ENCODE peak calls at places on chromosomes 7 and 10, in eight cellular contexts. G is GM23338, R is esophagus squamous epithelium, T is stomach, I is Caco-2, E is right cardiac atrium, S is NT2/D1, N is uterus. W is an unnamed sample. For H3K4me1, the result is how much of the 10 kb centered on the place peaks cover.

GRCh38 chr10:30759423-30759822 is 129.9 kb upstream of the LYZL2 start:
- DNase-seq in G (no peak), R (no peak), T (no peak), I (no peak), E (no peak), S (no peak), N (no peak), W (no peak)

GRCh38 chr10:52455095-52455494 is 141.0 kb downstream of the DKK1 start:
- DNase-seq in G (no peak), R (no peak), T (no peak), I (peak), E (no peak), S (no peak), N (no peak), W (no peak)

GRCh38 chr7:36037121-36037662 is 115.9 kb upstream of the EEPD1 start:
- DNase-seq in G (peak), R (no peak), T (peak), I (no peak), E (peak), S (no peak), N (peak), W (peak)

GRCh38 chr10:3720228-3721019 is 64.6 kb downstream of the KLF6 start:
- DNase-seq in G (no peak), R (no peak), T (no peak), I (no peak), E (peak), S (no peak), N (no peak), W (peak)

GRCh38 chr10:482848-483247 is 206.6 kb downstream of the DIP2C start:
- DNase-seq in G (no peak), R (no peak), T (no peak), I (no peak), E (no peak), S (no peak), N (no peak), W (no peak)

GRCh38 chr10:99888623-99889022 is 106.2 kb downstream of the ABCC2 start:
- DNase-seq in G (no peak), R (no peak), T (no peak), I (no peak), E (no peak), S (no peak), N (no peak), W (no peak)

GRCh38 chr10:31401287-31401686 is 82.3 kb downstream of the ZEB1 start:
- DNase-seq in G (no peak), R (no peak), T (no peak), I (no peak), E (no peak), S (no peak), N (no peak), W (peak)

GRCh38 chr7:158825628-158826289 is 3.5 kb downstream of the ESYT2 start:
- DNase-seq in G (no peak), R (no peak), T (no peak), I (no peak), E (no peak), S (no peak), N (no peak), W (no peak)

GRCh38 chr7:140230862-140231778 is 54.3 kb upstream of the KDM7A start:
- DNase-seq in G (peak), R (no peak), T (peak), I (peak), E (peak), S (peak), N (peak), W (no peak)

GRCh38 chr10:124065382-124066155 is 27.8 kb downstream of the CHST15 start:
- DNase-seq in G (peak), R (no peak), T (no peak), I (peak), E (no peak), S (no peak), N (no peak), W (no peak)
- H3K4me1 ChIP-seq in G (under half), R (under half), T (under half), I (under half), E (under half), S (under half), N (under half), W (under half)

DNA sequence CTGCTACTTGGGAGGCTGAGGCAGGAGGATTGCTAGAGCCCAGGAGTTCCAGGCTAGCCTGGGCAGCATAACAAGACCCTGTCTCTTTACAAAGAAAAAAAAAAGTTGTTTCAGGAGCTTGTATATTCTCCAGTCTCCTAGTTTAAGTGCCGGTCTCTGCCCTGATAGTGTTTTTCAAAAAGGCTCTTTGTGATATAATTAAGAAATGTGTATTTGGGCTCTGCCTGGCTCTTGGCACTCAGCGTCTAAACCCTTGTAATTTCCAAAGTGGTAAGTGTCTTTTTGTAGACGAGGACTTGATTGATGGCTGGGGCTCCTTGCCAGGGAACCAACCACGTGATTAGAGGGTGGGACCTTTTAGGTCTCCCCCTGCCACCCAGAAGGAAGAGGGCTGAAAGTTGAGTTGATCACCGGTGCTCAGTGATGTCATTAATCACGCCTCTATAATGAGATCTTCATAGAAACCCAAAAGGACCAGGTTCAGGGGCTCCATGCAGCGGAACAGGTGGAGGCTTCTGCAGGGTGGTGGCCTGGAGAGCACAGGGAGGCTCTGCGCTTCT is 4.4 kb downstream of the EIF3B start:
- DNase-seq in G (no peak), R (no peak), T (no peak), I (no peak), E (no peak), S (no peak), N (no peak), W (no peak)
- H3K4me1 ChIP-seq in G (under half), R (under half), T (under half), I (under half), E (under half), S (under half), N (under half), W (under half)

DNA sequence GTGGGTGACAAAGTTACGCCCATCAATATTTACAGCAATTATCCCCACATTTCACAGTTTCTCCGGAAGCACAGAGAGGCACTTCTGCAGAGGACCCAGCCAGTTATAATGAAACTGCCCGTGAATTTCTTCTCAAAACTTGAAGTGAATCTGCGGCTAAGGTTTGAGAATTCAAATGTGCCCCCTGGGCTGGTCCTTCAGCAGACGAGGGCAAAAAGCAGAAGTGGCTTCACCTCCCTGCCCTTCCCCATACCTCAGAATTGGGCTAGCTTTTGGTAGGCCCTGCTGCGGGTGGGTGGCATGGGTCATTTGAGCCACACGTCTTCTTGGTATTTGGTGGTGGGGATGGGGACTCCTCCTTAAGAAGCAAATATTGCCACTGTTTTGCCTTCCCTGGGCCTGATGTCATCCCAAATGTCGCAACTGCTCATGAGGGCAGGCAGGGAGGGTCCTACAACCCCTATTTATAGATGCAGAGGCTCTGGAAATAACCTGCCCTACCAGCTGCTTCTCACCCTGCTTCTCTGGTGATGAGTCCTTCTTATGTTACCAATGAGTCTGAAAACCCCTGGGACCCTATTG is 16.6 kb upstream of the WDFY4 start:
- DNase-seq in G (no peak), R (no peak), T (no peak), I (no peak), E (no peak), S (no peak), N (no peak), W (no peak)
- H3K4me1 ChIP-seq in G (under half), R (under half), T (under half), I (under half), E (under half), S (under half), N (under half), W (under half)

GRCh38 chr7:46649896-46650295 is 728.8 kb upstream of the IGFBP3 start:
- DNase-seq in G (no peak), R (no peak), T (no peak), I (no peak), E (no peak), S (no peak), N (no peak), W (no peak)

GRCh38 chr7:46652317-46652716 is 731.2 kb upstream of the IGFBP3 start:
- DNase-seq in G (no peak), R (no peak), T (no peak), I (no peak), E (no peak), S (no peak), N (no peak), W (no peak)

GRCh38 chr7:46653848-46654247 is 732.8 kb upstream of the IGFBP3 start:
- DNase-seq in G (no peak), R (no peak), T (no peak), I (no peak), E (no peak), S (no peak), N (no peak), W (no peak)

GRCh38 chr7:46651070-46651469 is 730.0 kb upstream of the IGFBP3 start:
- DNase-seq in G (peak), R (no peak), T (peak), I (peak), E (no peak), S (no peak), N (no peak), W (no peak)

DNA sequence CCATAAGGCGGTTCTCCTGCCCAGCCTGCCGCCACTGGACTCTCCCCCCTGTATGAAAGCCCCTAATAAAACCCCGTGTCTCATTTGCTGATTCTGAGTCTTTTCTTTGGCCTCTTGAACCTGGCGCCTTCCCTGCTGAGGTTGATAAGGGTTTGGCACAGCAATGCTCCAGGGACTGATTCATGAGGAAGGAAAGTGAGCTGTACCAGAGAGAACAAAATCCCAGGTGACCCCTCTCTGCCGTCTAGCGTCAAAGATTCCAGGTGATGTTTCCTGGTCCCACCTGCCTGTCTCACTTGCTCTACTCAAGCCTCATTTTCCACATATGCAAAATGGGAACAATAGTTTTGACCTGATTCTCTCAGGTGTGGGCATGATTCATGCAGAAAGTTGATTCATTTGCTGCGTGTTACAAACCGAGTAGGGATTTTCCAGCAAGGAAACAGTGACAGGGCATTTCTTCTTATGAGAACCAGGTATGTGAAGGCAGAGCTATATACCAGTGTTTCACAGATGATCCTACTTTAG is 730.6 kb upstream of the IGFBP3 start:
- DNase-seq in G (no peak), R (no peak), T (peak), I (no peak), E (no peak), S (no peak), N (no peak), W (no peak)
- H3K4me1 ChIP-seq in G (under half), R (under half), T (under half), I (under half), E (under half), S (under half), N (under half), W (under half)

GRCh38 chr10:77160679-77161078 is 476.9 kb downstream of the KCNMA1 start:
- DNase-seq in G (no peak), R (no peak), T (no peak), I (no peak), E (no peak), S (no peak), N (no peak), W (no peak)

GRCh38 chr10:77165445-77166316 is 471.9 kb downstream of the KCNMA1 start:
- DNase-seq in G (peak), R (no peak), T (peak), I (peak), E (no peak), S (peak), N (peak), W (peak)

GRCh38 chr10:77164616-77165311 is 472.8 kb downstream of the KCNMA1 start:
- DNase-seq in G (no peak), R (no peak), T (no peak), I (no peak), E (no peak), S (no peak), N (no peak), W (no peak)

GRCh38 chr10:77163670-77164348 is 473.8 kb downstream of the KCNMA1 start:
- DNase-seq in G (no peak), R (no peak), T (no peak), I (peak), E (no peak), S (no peak), N (peak), W (peak)

DNA sequence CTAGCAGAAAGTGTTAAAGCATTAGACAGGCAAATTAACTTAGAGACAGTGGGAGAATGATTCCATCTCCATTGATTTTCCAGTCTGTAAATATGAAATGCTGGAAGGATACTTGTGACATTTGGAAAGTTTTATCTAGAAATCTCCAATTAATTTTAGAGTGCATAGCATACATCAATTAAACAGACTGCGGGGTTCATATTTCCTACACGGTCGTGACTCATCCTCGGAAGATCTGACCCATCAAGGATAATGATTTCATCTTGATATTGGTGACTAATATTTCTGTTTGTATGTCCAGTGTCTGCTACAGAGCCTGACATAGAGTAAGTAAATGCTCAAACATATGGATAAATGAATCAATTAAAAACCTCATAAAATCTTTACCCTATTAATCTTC is 474.9 kb downstream of the KCNMA1 start:
- DNase-seq in G (no peak), R (no peak), T (no peak), I (no peak), E (no peak), S (no peak), N (no peak), W (no peak)
- H3K4me1 ChIP-seq in G (under half), R (under half), T (under half), I (under half), E (under half), S (under half), N (under half), W (under half)

GRCh38 chr7:116465125-116465524 is 34.4 kb upstream of the CAV2 start:
- DNase-seq in G (peak), R (no peak), T (no peak), I (no peak), E (no peak), S (no peak), N (no peak), W (no peak)
- H3K4me1 ChIP-seq in G (under half), R (under half), T (under half), I (under half), E (under half), S (under half), N (under half), W (under half)

GRCh38 chr7:120993011-120993574 is 4.6 kb downstream of the CPED1 start:
- DNase-seq in G (no peak), R (no peak), T (no peak), I (no peak), E (no peak), S (no peak), N (no peak), W (no peak)

GRCh38 chr7:120991133-120991532 is 2.6 kb downstream of the CPED1 start:
- DNase-seq in G (no peak), R (no peak), T (no peak), I (no peak), E (no peak), S (no peak), N (no peak), W (no peak)

GRCh38 chr7:120992272-120993010 is 3.9 kb downstream of the CPED1 start:
- DNase-seq in G (no peak), R (no peak), T (no peak), I (no peak), E (no peak), S (no peak), N (no peak), W (no peak)

GRCh38 chr7:120990468-120991118 is 2.1 kb downstream of the CPED1 start:
- DNase-seq in G (no peak), R (no peak), T (no peak), I (no peak), E (no peak), S (no peak), N (no peak), W (no peak)

DNA sequence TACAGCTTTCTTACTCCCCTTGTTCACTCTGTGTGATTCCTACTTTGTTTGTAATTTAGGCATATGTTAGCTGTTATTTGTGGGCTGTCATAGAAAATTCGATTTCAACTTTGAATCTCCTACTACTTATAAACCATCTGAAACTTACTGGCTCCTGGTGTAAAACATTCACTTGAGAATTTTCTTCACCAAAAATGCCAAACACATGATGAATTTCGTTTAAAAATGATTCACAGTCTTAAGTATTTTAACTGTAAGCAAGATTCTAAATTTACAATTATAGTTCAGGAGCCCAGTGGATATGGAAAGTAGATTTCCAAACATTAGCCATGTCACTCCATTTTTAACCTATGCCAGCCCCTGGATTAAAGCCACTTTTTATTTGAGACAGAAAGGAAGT is 3.1 kb downstream of the CPED1 start:
- DNase-seq in G (no peak), R (no peak), T (no peak), I (no peak), E (no peak), S (no peak), N (no peak), W (no peak)
- H3K4me1 ChIP-seq in G (under half), R (under half), T (under half), I (under half), E (under half), S (under half), N (under half), W (under half)

GRCh38 chr7:108525985-108526767 is at the start of gene PNPLA8:
- DNase-seq in G (peak), R (peak), T (peak), I (peak), E (peak), S (peak), N (peak), W (peak)
- H3K4me1 ChIP-seq in G (under half), R (under half), T (under half), I (under half), E (under half), S (under half), N (under half), W (under half)